ENCODE peak calls at places on chromosomes 11 and 22, in four cellular contexts. One of them, this sample, is unnamed.

GRCh38 chr22:17063372-17064106 is 21.3 kb upstream of the IL17RA start:
- DNase-seq in GM12878: no peak
- DNase-seq in HepG2: no peak
- DNase-seq in WTC11: no peak
- DNase-seq in this sample: no peak

GRCh38 chr11:12518606-12519385 is 141.4 kb downstream of the PARVA start:
- DNase-seq in GM12878: no peak
- DNase-seq in HepG2: no peak
- DNase-seq in WTC11: no peak
- DNase-seq in this sample: no peak

GRCh38 chr11:121249039-121249663 is 43.4 kb upstream of the SC5D start:
- DNase-seq in GM12878: no peak
- DNase-seq in HepG2: peak; percentile 23
- DNase-seq in WTC11: no peak
- DNase-seq in this sample: peak; percentile 23

GRCh38 chr22:24500251-24500820 is 5.2 kb downstream of the UPB1 start:
- DNase-seq in GM12878: no peak
- DNase-seq in HepG2: peak; percentile 66
- DNase-seq in WTC11: no peak
- DNase-seq in this sample: no peak

GRCh38 chr11:58900479-58901420 is 38.5 kb upstream of the GLYATL1 start:
- DNase-seq in GM12878: peak; percentile 16
- DNase-seq in HepG2: peak; percentile 56
- DNase-seq in WTC11: peak; percentile 96
- DNase-seq in this sample: peak; percentile 82

GRCh38 chr11:116446048-116446399 is 326.8 kb downstream of the BUD13 start:
- DNase-seq in GM12878: no peak
- DNase-seq in HepG2: no peak
- DNase-seq in WTC11: no peak
- DNase-seq in this sample: no peak

GRCh38 chr11:26017322-26017860 is 314.5 kb upstream of the ANO3 start:
- DNase-seq in GM12878: no peak
- DNase-seq in HepG2: no peak
- DNase-seq in WTC11: no peak
- DNase-seq in this sample: no peak

GRCh38 chr11:114260077-114260476 is 36.1 kb upstream of the NNMT start:
- DNase-seq in GM12878: no peak
- DNase-seq in HepG2: no peak
- DNase-seq in WTC11: no peak
- DNase-seq in this sample: no peak

GRCh38 chr11:64674774-64675173 is 48.2 kb downstream of the NRXN2 start:
- DNase-seq in GM12878: peak; percentile 72
- DNase-seq in HepG2: no peak
- DNase-seq in WTC11: no peak
- DNase-seq in this sample: no peak

GRCh38 chr22:29570912-29571549 is 9.9 kb downstream of the NIPSNAP1 start:
- DNase-seq in GM12878: no peak
- DNase-seq in HepG2: peak; percentile 66
- DNase-seq in WTC11: no peak
- DNase-seq in this sample: no peak

DNA sequence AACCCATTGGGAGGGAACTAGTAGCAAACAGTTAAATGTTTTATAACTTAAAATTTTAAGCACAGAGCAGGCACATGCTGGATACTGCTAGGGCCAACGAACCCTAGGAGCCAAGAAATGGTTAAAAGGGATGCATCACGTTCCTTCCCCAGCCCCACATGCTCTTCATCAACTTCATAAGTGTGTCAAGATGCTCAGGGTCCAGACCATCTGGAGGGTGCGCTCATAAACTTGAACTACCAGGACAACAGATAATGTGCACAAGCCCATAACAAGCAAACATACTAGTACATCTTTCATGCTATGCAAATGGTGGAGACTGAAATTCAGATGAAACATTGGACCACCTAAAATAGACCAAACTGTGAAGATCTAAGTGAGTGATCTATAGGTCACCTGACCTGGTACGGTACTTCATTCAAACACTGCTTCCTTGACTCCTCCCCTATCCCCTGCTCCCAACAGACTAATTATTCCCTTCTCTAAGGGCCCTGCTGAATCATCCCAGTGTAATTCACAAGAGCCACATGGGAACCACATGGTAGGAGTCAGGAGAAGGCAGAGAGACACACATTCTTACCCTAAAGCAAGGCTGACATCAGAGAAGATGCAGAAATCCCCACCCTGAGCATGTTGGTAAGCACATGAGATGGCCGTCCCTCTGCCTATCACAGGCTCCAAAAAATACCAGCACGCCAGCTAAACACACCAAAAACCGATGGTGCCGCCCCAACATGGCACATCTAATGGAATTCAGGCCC is 83.9 kb downstream of the ETS1 start:
- DNase-seq in GM12878: no peak
- DNase-seq in HepG2: no peak
- DNase-seq in WTC11: no peak
- DNase-seq in this sample: no peak
- TF ChIP-seq CBFB in GM12878: no peak
- TF ChIP-seq CBFB in HepG2: no peak
- TF ChIP-seq CBFB in WTC11: no peak
- TF ChIP-seq CBFB in this sample: no peak

GRCh38 chr11:68326334-68327215 is 14.2 kb downstream of the LRP5 start:
- DNase-seq in GM12878: no peak
- DNase-seq in HepG2: peak; percentile 69
- DNase-seq in WTC11: no peak
- DNase-seq in this sample: no peak

GRCh38 chr11:68328374-68329091 is 16.1 kb downstream of the LRP5 start:
- DNase-seq in GM12878: no peak
- DNase-seq in HepG2: peak; percentile 86
- DNase-seq in WTC11: peak; percentile 63
- DNase-seq in this sample: no peak

GRCh38 chr11:68329496-68329895 is 17.1 kb downstream of the LRP5 start:
- DNase-seq in GM12878: no peak
- DNase-seq in HepG2: no peak
- DNase-seq in WTC11: no peak
- DNase-seq in this sample: no peak

GRCh38 chr11:68325894-68326220 is 13.5 kb downstream of the LRP5 start:
- DNase-seq in GM12878: no peak
- DNase-seq in HepG2: no peak
- DNase-seq in WTC11: no peak
- DNase-seq in this sample: no peak

GRCh38 chr11:68327586-68328370 is 15.4 kb downstream of the LRP5 start:
- DNase-seq in GM12878: no peak
- DNase-seq in HepG2: no peak
- DNase-seq in WTC11: no peak
- DNase-seq in this sample: no peak
- TF ChIP-seq CBFB in GM12878: no peak
- TF ChIP-seq CBFB in HepG2: no peak
- TF ChIP-seq CBFB in WTC11: no peak
- TF ChIP-seq CBFB in this sample: no peak

GRCh38 chr11:68839953-68840641 is 1.6 kb downstream of the CPT1A start:
- DNase-seq in GM12878: no peak
- DNase-seq in HepG2: no peak
- DNase-seq in WTC11: no peak
- DNase-seq in this sample: peak; percentile 80

GRCh38 chr11:68840661-68841653 is 759 bp downstream of the CPT1A start:
- DNase-seq in GM12878: no peak
- DNase-seq in HepG2: no peak
- DNase-seq in WTC11: peak; percentile 53
- DNase-seq in this sample: peak; percentile 54

GRCh38 chr11:68837583-68838571 is 3.8 kb downstream of the CPT1A start:
- DNase-seq in GM12878: no peak
- DNase-seq in HepG2: no peak
- DNase-seq in WTC11: no peak
- DNase-seq in this sample: no peak

GRCh38 chr11:68838572-68838964 is 3.1 kb downstream of the CPT1A start:
- DNase-seq in GM12878: no peak
- DNase-seq in HepG2: peak; percentile 33
- DNase-seq in WTC11: no peak
- DNase-seq in this sample: no peak

DNA sequence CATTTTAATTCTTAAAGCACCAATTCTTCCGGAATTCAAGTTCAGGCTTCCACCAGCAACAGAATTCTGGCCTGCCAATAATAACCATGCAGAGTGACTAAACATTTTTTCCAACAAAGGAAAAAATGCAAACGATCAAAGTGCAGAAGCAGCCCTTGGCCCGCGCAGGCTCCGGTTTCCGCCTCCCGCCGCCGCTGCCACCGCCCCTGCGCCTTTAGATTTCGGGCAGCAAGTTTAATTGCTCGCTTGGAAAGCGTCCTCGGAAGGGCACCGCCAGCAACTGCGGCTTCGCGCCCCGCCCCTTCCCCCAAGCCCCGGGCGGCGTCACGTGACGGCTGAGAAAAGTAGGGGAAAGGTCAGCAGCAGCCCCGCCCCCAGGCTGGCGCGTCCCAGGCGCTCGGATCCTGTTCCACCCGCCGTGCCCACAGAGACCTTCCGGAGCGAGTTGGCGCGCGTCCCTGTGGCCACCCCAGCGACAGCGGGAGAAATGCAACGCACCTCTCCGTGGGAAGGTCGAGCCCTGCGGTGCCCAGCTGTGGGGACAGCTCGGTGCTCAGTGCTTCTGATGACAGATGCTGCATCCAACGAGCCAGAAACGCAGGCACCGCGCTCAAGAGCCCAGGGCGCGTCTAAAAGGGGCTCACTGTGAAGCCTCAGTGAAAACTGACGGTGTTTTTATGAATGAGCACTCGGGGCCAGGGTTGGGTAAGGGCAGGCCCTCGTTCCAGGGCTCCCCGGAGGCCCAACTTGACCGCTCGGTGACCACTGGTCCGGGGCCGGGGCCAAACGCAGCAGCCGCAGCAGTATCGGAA is 2.5 kb downstream of the CPT1A start:
- DNase-seq in GM12878: peak; percentile 59
- DNase-seq in HepG2: peak; percentile 86
- DNase-seq in WTC11: peak; percentile 98
- DNase-seq in this sample: peak; percentile 94
- TF ChIP-seq CBFB in GM12878: no peak
- TF ChIP-seq CBFB in HepG2: peak; percentile 32
- TF ChIP-seq CBFB in WTC11: no peak
- TF ChIP-seq CBFB in this sample: peak; percentile 17

GRCh38 chr11:126718319-126718718 is 282.3 kb downstream of the KIRREL3 start:
- DNase-seq in GM12878: no peak
- DNase-seq in HepG2: no peak
- DNase-seq in WTC11: no peak
- DNase-seq in this sample: no peak

GRCh38 chr11:126716456-126717083 is 284.0 kb downstream of the KIRREL3 start:
- DNase-seq in GM12878: no peak
- DNase-seq in HepG2: peak; percentile 3
- DNase-seq in WTC11: peak; percentile 74
- DNase-seq in this sample: peak; percentile 56

GRCh38 chr11:126720539-126721235 is 279.9 kb downstream of the KIRREL3 start:
- DNase-seq in GM12878: no peak
- DNase-seq in HepG2: no peak
- DNase-seq in WTC11: no peak
- DNase-seq in this sample: no peak

GRCh38 chr11:126722006-126722736 is 278.4 kb downstream of the KIRREL3 start:
- DNase-seq in GM12878: no peak
- DNase-seq in HepG2: no peak
- DNase-seq in WTC11: no peak
- DNase-seq in this sample: no peak

GRCh38 chr11:126719740-126720139 is 280.8 kb downstream of the KIRREL3 start:
- DNase-seq in GM12878: no peak
- DNase-seq in HepG2: no peak
- DNase-seq in WTC11: no peak
- DNase-seq in this sample: no peak
- TF ChIP-seq CBFB in GM12878: no peak
- TF ChIP-seq CBFB in HepG2: no peak
- TF ChIP-seq CBFB in WTC11: no peak
- TF ChIP-seq CBFB in this sample: no peak

DNA sequence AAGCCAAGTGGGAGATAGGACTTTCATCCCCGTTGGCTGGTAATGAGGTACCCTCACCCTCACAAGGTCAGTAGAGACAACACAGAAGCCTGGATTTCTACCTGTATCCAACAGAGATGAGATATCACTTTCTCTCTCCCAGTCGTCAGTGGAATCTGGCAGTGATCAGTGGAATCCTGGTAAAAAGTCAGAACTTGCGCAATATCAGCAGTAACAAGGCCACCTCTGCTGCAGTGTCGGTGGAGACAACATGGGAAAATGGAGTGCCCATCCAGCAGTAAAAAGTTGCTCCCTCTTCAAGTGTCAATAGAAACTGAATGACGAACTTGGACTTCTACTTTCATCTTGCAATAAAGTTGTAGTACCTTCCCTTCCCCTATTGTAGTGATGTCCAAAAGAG is 615.9 kb downstream of the ETS1 start:
- DNase-seq in GM12878: no peak
- DNase-seq in HepG2: no peak
- DNase-seq in WTC11: no peak
- DNase-seq in this sample: no peak
- TF ChIP-seq CBFB in GM12878: no peak
- TF ChIP-seq CBFB in HepG2: no peak
- TF ChIP-seq CBFB in WTC11: no peak
- TF ChIP-seq CBFB in this sample: no peak

GRCh38 chr22:20881231-20881630 is 22.4 kb downstream of the SNAP29 start:
- DNase-seq in GM12878: no peak
- DNase-seq in HepG2: no peak
- DNase-seq in WTC11: no peak
- DNase-seq in this sample: no peak

GRCh38 chr22:20885017-20885556 is 26.3 kb downstream of the SNAP29 start:
- DNase-seq in GM12878: no peak
- DNase-seq in HepG2: no peak
- DNase-seq in WTC11: no peak
- DNase-seq in this sample: no peak

GRCh38 chr22:20882855-20883254 is 24.0 kb downstream of the SNAP29 start:
- DNase-seq in GM12878: no peak
- DNase-seq in HepG2: no peak
- DNase-seq in WTC11: no peak
- DNase-seq in this sample: no peak

GRCh38 chr22:20884454-20884853 is 25.6 kb downstream of the SNAP29 start:
- DNase-seq in GM12878: no peak
- DNase-seq in HepG2: no peak
- DNase-seq in WTC11: no peak
- DNase-seq in this sample: no peak

GRCh38 chr22:20881869-20882815 is 23.3 kb downstream of the SNAP29 start:
- DNase-seq in GM12878: no peak
- DNase-seq in HepG2: no peak
- DNase-seq in WTC11: no peak
- DNase-seq in this sample: no peak
- TF ChIP-seq CBFB in GM12878: no peak
- TF ChIP-seq CBFB in HepG2: no peak
- TF ChIP-seq CBFB in WTC11: no peak
- TF ChIP-seq CBFB in this sample: no peak

DNA sequence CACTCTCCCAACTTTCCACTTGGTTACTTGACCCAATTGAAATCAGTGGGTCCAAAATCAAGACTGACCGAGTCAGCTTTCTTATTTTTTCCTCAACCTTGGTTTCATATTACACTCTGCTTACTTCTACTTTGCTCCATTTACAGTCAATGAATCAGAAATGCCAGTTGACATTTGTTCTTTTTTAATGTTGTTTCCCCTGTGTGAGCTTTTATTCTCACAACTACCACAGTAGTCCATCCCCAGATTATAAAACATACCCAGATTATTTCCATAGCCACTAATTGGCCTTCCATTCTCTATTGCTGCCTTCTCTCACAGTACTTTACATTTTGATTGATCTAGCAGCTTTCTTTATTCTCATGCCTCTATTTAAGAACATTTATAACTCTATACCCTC is 50.0 kb downstream of the DNAJC24 start:
- DNase-seq in GM12878: no peak
- DNase-seq in HepG2: no peak
- DNase-seq in WTC11: no peak
- DNase-seq in this sample: no peak
- TF ChIP-seq CBFB in GM12878: no peak
- TF ChIP-seq CBFB in HepG2: no peak
- TF ChIP-seq CBFB in WTC11: no peak
- TF ChIP-seq CBFB in this sample: no peak